ENCODE peak calls at places on chromosomes 1 and 21, in nine cellular contexts. F is GM04503; K is iPS-NIHi11; P is IMR-90; T is heart right ventricle; S is activated T-cell treated with anti-CD3 and anti-CD28 coated beads for 1 hour; H is EL; A is NCI-H774; Y is activated CD4-positive, alpha-beta T cell treated with anti-CD3 and anti-CD28 coated beads, Interleukin-2, amount 50 U/mL, for 24 hours. B is an unnamed sample.

GRCh38 chr1:87206044-87206443 is 122.6 kb upstream of the LMO4 start:
- DNase-seq in F (no peak), K (no peak), P (no peak), T (no peak), S (no peak), H (no peak), A (no peak), Y (no peak), B (no peak)

GRCh38 chr1:97108200-97108599 is 386.6 kb downstream of the PTBP2 start:
- DNase-seq in F (no peak), K (no peak), P (peak), T (no peak), S (no peak), H (peak), A (no peak), Y (no peak), B (no peak)

GRCh38 chr1:21955474-21956281 is 18.6 kb upstream of the HSPG2 start:
- DNase-seq in F (no peak), K (no peak), P (no peak), T (no peak), S (no peak), H (no peak), A (no peak), Y (no peak), B (no peak)

GRCh38 chr1:207910678-207911354 is at the start of gene CD34:
- DNase-seq in F (no peak), K (peak), P (no peak), T (peak), S (no peak), H (peak), A (no peak), Y (no peak), B (peak)

GRCh38 chr1:55997550-55997949 is 581.8 kb downstream of the PLPP3 start:
- DNase-seq in F (no peak), K (no peak), P (peak), T (no peak), S (no peak), H (no peak), A (no peak), Y (no peak), B (no peak)

GRCh38 chr1:3174487-3175247 is 105.7 kb downstream of the PRDM16 start:
- DNase-seq in F (no peak), K (no peak), P (no peak), T (peak), S (no peak), H (no peak), A (no peak), Y (no peak), B (peak)

GRCh38 chr1:178727014-178727895 is 2.2 kb downstream of the RALGPS2 start:
- DNase-seq in F (no peak), K (no peak), P (no peak), T (no peak), S (no peak), H (peak), A (no peak), Y (no peak), B (no peak)

GRCh38 chr1:201631037-201631436 is 92.1 kb downstream of the NAV1 start:
- DNase-seq in F (no peak), K (no peak), P (no peak), T (no peak), S (no peak), H (no peak), A (no peak), Y (no peak), B (no peak)

GRCh38 chr1:19405761-19406481 is 79.4 kb downstream of the CAPZB start:
- DNase-seq in F (no peak), K (no peak), P (peak), T (no peak), S (no peak), H (no peak), A (no peak), Y (no peak), B (no peak)

GRCh38 chr1:162370721-162371120 is 5.9 kb downstream of the SPATA46 start:
- DNase-seq in F (no peak), K (no peak), P (no peak), T (no peak), S (no peak), H (no peak), A (no peak), Y (no peak), B (no peak)

GRCh38 chr21:45477176-45478114 is 64.8 kb downstream of the SLC19A1 start:
- DNase-seq in F (no peak), K (no peak), P (no peak), T (no peak), S (no peak), H (no peak), A (no peak), Y (no peak), B (no peak)

GRCh38 chr1:19619697-19620384 is 24.3 kb upstream of the NBL1 start:
- DNase-seq in F (no peak), K (peak), P (no peak), T (no peak), S (no peak), H (no peak), A (no peak), Y (no peak), B (no peak)

GRCh38 chr1:151641229-151641628 is 29.4 kb downstream of the SNX27 start:
- DNase-seq in F (no peak), K (no peak), P (no peak), T (no peak), S (no peak), H (no peak), A (no peak), Y (no peak), B (no peak)

GRCh38 chr1:200706109-200706720 is 32.5 kb upstream of the CAMSAP2 start:
- DNase-seq in F (no peak), K (no peak), P (no peak), T (no peak), S (no peak), H (no peak), A (no peak), Y (no peak), B (no peak)

GRCh38 chr1:205538211-205538840 is 33.9 kb downstream of the CDK18 start:
- DNase-seq in F (no peak), K (no peak), P (peak), T (no peak), S (no peak), H (peak), A (no peak), Y (no peak), B (no peak)

GRCh38 chr1:6450943-6451373 is 15.0 kb downstream of the TNFRSF25 start:
- DNase-seq in F (no peak), K (no peak), P (no peak), T (no peak), S (no peak), H (no peak), A (no peak), Y (no peak), B (no peak)